ENCODE peak calls at places on chromosome 10, in eight cellular contexts. One of them, this sample, is unnamed.

GRCh38 chr10:76868088-76868949 is 769.3 kb downstream of the KCNMA1 start:
- DNase-seq in esophagus squamous epithelium: no peak
- DNase-seq in mucosa of descending colon: no peak
- DNase-seq in fibroblast of lung: no peak
- DNase-seq in AG04450: no peak
- DNase-seq in foreskin fibroblast: peak
- DNase-seq in brain microvascular endothelial cell: no peak
- DNase-seq in IMR-90: no peak
- DNase-seq in this sample: no peak

GRCh38 chr10:97463363-97464132 is 17.6 kb downstream of the ZDHHC16 start:
- DNase-seq in foreskin fibroblast: peak
- DNase-seq in brain microvascular endothelial cell: peak
- DNase-seq in IMR-90: peak
- DNase-seq in AG04450: no peak
- DNase-seq in esophagus squamous epithelium: no peak
- DNase-seq in fibroblast of lung: peak
- DNase-seq in mucosa of descending colon: no peak
- DNase-seq in this sample: no peak

GRCh38 chr10:21134645-21135395 is 237.7 kb upstream of the NEBL start:
- DNase-seq in esophagus squamous epithelium: no peak
- DNase-seq in IMR-90: no peak
- DNase-seq in fibroblast of lung: peak
- DNase-seq in brain microvascular endothelial cell: no peak
- DNase-seq in AG04450: no peak
- DNase-seq in mucosa of descending colon: no peak
- DNase-seq in foreskin fibroblast: peak
- DNase-seq in this sample: no peak

GRCh38 chr10:129694633-129695356 is 227.8 kb downstream of the MGMT start:
- DNase-seq in brain microvascular endothelial cell: no peak
- DNase-seq in mucosa of descending colon: no peak
- DNase-seq in AG04450: no peak
- DNase-seq in fibroblast of lung: no peak
- DNase-seq in esophagus squamous epithelium: no peak
- DNase-seq in IMR-90: no peak
- DNase-seq in foreskin fibroblast: no peak
- DNase-seq in this sample: no peak

GRCh38 chr10:29828978-29829377 is 194.2 kb upstream of the SVIL start:
- DNase-seq in foreskin fibroblast: no peak
- DNase-seq in AG04450: no peak
- DNase-seq in mucosa of descending colon: no peak
- DNase-seq in fibroblast of lung: no peak
- DNase-seq in brain microvascular endothelial cell: no peak
- DNase-seq in esophagus squamous epithelium: no peak
- DNase-seq in IMR-90: no peak
- DNase-seq in this sample: no peak

GRCh38 chr10:101237080-101237817 is 8.0 kb upstream of the LBX1 start:
- DNase-seq in AG04450: no peak
- DNase-seq in foreskin fibroblast: no peak
- DNase-seq in esophagus squamous epithelium: no peak
- DNase-seq in fibroblast of lung: peak
- DNase-seq in brain microvascular endothelial cell: no peak
- DNase-seq in mucosa of descending colon: no peak
- DNase-seq in IMR-90: no peak
- DNase-seq in this sample: no peak

GRCh38 chr10:20890491-20891337 is 6.4 kb downstream of the NEBL start:
- DNase-seq in esophagus squamous epithelium: no peak
- DNase-seq in brain microvascular endothelial cell: peak
- DNase-seq in AG04450: no peak
- DNase-seq in foreskin fibroblast: peak
- DNase-seq in fibroblast of lung: peak
- DNase-seq in mucosa of descending colon: no peak
- DNase-seq in IMR-90: no peak
- DNase-seq in this sample: no peak

GRCh38 chr10:86757110-86757790 is 831 bp downstream of the BMPR1A start:
- DNase-seq in esophagus squamous epithelium: no peak
- DNase-seq in brain microvascular endothelial cell: peak
- DNase-seq in fibroblast of lung: peak
- DNase-seq in IMR-90: peak
- DNase-seq in mucosa of descending colon: peak
- DNase-seq in foreskin fibroblast: peak
- DNase-seq in AG04450: no peak
- DNase-seq in this sample: peak

GRCh38 chr10:86216886-86217285 is 149.7 kb downstream of the GRID1 start:
- DNase-seq in brain microvascular endothelial cell: no peak
- DNase-seq in mucosa of descending colon: no peak
- DNase-seq in esophagus squamous epithelium: no peak
- DNase-seq in IMR-90: no peak
- DNase-seq in foreskin fibroblast: no peak
- DNase-seq in fibroblast of lung: no peak
- DNase-seq in AG04450: no peak
- DNase-seq in this sample: no peak

GRCh38 chr10:49417311-49418052 is 21.6 kb upstream of the DRGX start:
- DNase-seq in esophagus squamous epithelium: no peak
- DNase-seq in IMR-90: no peak
- DNase-seq in mucosa of descending colon: no peak
- DNase-seq in fibroblast of lung: no peak
- DNase-seq in AG04450: no peak
- DNase-seq in brain microvascular endothelial cell: no peak
- DNase-seq in foreskin fibroblast: no peak
- DNase-seq in this sample: no peak

GRCh38 chr10:69913586-69913985 is 111.9 kb downstream of the COL13A1 start:
- DNase-seq in fibroblast of lung: no peak
- DNase-seq in foreskin fibroblast: no peak
- DNase-seq in brain microvascular endothelial cell: no peak
- DNase-seq in mucosa of descending colon: no peak
- DNase-seq in esophagus squamous epithelium: no peak
- DNase-seq in AG04450: no peak
- DNase-seq in IMR-90: no peak
- DNase-seq in this sample: no peak

GRCh38 chr10:113665806-113666354 is 2.0 kb upstream of the NRAP start:
- DNase-seq in mucosa of descending colon: no peak
- DNase-seq in AG04450: peak
- DNase-seq in esophagus squamous epithelium: no peak
- DNase-seq in foreskin fibroblast: peak
- DNase-seq in IMR-90: peak
- DNase-seq in fibroblast of lung: peak
- DNase-seq in brain microvascular endothelial cell: peak
- DNase-seq in this sample: no peak

GRCh38 chr10:101095550-101096213 is 33.9 kb downstream of the KAZALD1 start:
- DNase-seq in fibroblast of lung: peak
- DNase-seq in foreskin fibroblast: peak
- DNase-seq in mucosa of descending colon: peak
- DNase-seq in AG04450: peak
- DNase-seq in esophagus squamous epithelium: no peak
- DNase-seq in brain microvascular endothelial cell: peak
- DNase-seq in IMR-90: peak
- DNase-seq in this sample: peak

GRCh38 chr10:31288961-31289360 is 30.1 kb upstream of the ZEB1 start:
- DNase-seq in fibroblast of lung: peak
- DNase-seq in esophagus squamous epithelium: no peak
- DNase-seq in IMR-90: peak
- DNase-seq in AG04450: no peak
- DNase-seq in brain microvascular endothelial cell: no peak
- DNase-seq in foreskin fibroblast: peak
- DNase-seq in mucosa of descending colon: no peak
- DNase-seq in this sample: no peak

GRCh38 chr10:125049216-125049903 is 107.4 kb downstream of the ZRANB1 start:
- DNase-seq in mucosa of descending colon: peak
- DNase-seq in IMR-90: no peak
- DNase-seq in AG04450: no peak
- DNase-seq in fibroblast of lung: no peak
- DNase-seq in foreskin fibroblast: no peak
- DNase-seq in brain microvascular endothelial cell: no peak
- DNase-seq in esophagus squamous epithelium: no peak
- DNase-seq in this sample: no peak

GRCh38 chr10:79444243-79445119 is 943 bp downstream of the ZCCHC24 start:
- DNase-seq in brain microvascular endothelial cell: peak
- DNase-seq in mucosa of descending colon: peak
- DNase-seq in foreskin fibroblast: peak
- DNase-seq in IMR-90: peak
- DNase-seq in AG04450: no peak
- DNase-seq in esophagus squamous epithelium: no peak
- DNase-seq in fibroblast of lung: peak
- DNase-seq in this sample: peak

GRCh38 chr10:124560377-124560776 is 98.8 kb downstream of the LHPP start:
- DNase-seq in esophagus squamous epithelium: no peak
- DNase-seq in fibroblast of lung: peak
- DNase-seq in mucosa of descending colon: no peak
- DNase-seq in brain microvascular endothelial cell: peak
- DNase-seq in IMR-90: peak
- DNase-seq in AG04450: peak
- DNase-seq in foreskin fibroblast: peak
- DNase-seq in this sample: no peak

GRCh38 chr10:58462863-58463507 is 49.7 kb upstream of the BICC1 start:
- DNase-seq in mucosa of descending colon: no peak
- DNase-seq in brain microvascular endothelial cell: no peak
- DNase-seq in fibroblast of lung: no peak
- DNase-seq in IMR-90: no peak
- DNase-seq in foreskin fibroblast: no peak
- DNase-seq in esophagus squamous epithelium: no peak
- DNase-seq in AG04450: no peak
- DNase-seq in this sample: no peak

DNA sequence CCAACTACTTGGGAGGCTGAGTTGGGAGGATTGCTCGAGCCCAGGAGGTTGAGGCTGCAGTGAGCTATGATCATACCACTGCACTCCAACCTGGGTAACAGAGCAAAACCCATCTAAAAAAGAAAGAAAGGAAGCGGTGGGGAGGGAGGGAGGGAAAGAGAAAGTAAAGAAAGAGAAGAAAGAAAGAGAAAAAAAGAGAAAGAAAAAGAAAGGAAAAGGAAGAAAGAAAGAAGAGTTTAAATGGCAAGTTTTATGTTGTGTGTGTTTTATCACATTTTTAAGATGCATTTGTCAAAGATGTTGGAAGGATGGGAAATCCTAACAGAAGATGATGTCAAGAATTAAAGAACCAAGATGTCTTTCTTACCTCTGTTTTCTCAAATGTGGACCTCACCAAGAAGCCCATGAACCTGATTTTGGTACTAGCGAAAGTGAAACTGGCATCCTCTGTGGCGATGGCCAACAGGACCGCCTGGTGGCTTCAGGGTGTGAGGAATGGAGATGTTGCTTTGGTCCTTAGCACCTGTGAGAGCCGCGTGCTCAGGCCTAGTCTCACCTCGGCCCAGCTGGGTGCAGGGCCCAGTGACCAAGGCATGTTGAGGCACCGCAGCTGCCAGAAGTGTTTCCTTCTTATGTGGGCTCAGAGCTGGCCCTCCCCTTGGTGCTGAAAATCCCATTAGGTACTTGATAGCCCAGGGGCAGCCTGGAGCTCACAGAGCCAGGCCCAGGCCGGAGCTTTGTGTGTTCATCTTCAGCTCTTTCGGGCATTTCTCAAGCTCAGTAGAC is 9.8 kb downstream of the UCMA start:
- DNase-seq in AG04450: no peak
- DNase-seq in esophagus squamous epithelium: no peak
- DNase-seq in mucosa of descending colon: no peak
- DNase-seq in foreskin fibroblast: no peak
- DNase-seq in fibroblast of lung: no peak
- DNase-seq in brain microvascular endothelial cell: no peak
- DNase-seq in IMR-90: no peak
- DNase-seq in this sample: no peak
- TF ChIP-seq CTCF in AG04450: no peak
- TF ChIP-seq CTCF in esophagus squamous epithelium: no peak
- TF ChIP-seq CTCF in mucosa of descending colon: no peak
- TF ChIP-seq CTCF in foreskin fibroblast: no peak
- TF ChIP-seq CTCF in fibroblast of lung: no peak
- TF ChIP-seq CTCF in brain microvascular endothelial cell: no peak
- TF ChIP-seq CTCF in IMR-90: no peak
- TF ChIP-seq CTCF in this sample: no peak

DNA sequence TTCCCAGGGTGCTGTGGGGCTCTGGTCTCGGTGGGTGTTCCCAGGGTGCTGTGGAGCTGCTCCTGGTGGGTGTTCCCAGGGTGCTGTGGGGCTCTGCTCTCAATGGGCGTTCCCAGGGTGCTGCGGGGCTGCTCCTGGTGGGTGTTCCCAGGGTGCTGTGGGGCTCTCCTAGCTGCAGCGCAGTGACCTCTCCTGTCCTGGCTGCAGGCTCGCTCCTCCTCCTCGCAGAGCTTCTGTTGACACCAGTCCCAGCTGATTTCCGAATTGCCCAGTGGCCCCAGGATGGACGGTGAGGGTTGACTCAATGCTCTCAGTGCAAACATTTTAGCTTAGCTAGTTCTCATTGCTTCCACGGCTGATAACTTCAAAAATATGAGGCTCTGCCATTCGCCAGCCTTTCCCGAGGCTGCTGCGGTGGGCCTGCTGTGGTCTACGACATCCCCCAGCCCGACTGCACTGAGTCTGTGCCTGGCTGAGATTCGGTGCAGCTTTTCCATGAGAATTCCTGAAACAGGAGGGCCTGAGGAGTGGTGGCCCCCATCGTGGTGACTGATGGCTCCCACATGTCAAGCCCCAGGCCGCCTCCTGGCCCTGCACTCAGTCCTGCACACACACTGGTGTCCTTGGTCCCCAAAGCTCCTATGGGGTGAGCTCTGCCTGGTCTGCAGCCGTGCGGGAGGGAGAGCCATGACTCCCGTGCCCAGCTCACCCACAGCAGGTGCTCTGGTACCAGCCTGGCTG is 58.3 kb upstream of the NKX6-2 start:
- DNase-seq in esophagus squamous epithelium: no peak
- DNase-seq in mucosa of descending colon: no peak
- DNase-seq in foreskin fibroblast: no peak
- DNase-seq in IMR-90: no peak
- DNase-seq in fibroblast of lung: no peak
- DNase-seq in AG04450: no peak
- DNase-seq in brain microvascular endothelial cell: no peak
- DNase-seq in this sample: peak
- TF ChIP-seq CTCF in esophagus squamous epithelium: no peak
- TF ChIP-seq CTCF in mucosa of descending colon: no peak
- TF ChIP-seq CTCF in foreskin fibroblast: no peak
- TF ChIP-seq CTCF in IMR-90: no peak
- TF ChIP-seq CTCF in fibroblast of lung: no peak
- TF ChIP-seq CTCF in AG04450: no peak
- TF ChIP-seq CTCF in brain microvascular endothelial cell: no peak
- TF ChIP-seq CTCF in this sample: no peak

GRCh38 chr10:186911-187310 is 51.7 kb downstream of the ZMYND11 start:
- DNase-seq in AG04450: no peak
- DNase-seq in fibroblast of lung: peak
- DNase-seq in esophagus squamous epithelium: no peak
- DNase-seq in foreskin fibroblast: no peak
- DNase-seq in brain microvascular endothelial cell: no peak
- DNase-seq in IMR-90: no peak
- DNase-seq in mucosa of descending colon: no peak
- DNase-seq in this sample: no peak
- TF ChIP-seq CTCF in AG04450: no peak
- TF ChIP-seq CTCF in fibroblast of lung: no peak
- TF ChIP-seq CTCF in esophagus squamous epithelium: no peak
- TF ChIP-seq CTCF in foreskin fibroblast: no peak
- TF ChIP-seq CTCF in brain microvascular endothelial cell: no peak
- TF ChIP-seq CTCF in IMR-90: no peak
- TF ChIP-seq CTCF in mucosa of descending colon: no peak
- TF ChIP-seq CTCF in this sample: no peak

DNA sequence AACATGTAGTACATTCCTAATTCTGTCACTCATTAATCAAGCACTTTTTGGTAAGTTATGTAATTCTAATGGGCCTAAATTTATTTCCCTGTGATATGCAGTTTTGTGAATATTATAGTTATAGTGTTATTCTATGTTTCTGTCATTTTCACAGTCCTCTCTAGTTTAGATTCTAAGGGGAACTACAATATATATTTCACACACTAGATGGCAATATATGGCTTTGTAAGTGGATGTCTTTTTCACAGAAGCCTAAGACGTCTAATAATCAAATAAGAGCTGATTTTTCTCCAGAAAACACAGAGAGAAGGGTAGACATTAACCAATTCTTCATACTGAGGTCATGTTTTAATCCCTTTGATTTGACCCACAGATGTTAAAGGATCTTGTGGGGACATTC is 18.0 kb downstream of the RNLS start:
- DNase-seq in IMR-90: peak
- DNase-seq in mucosa of descending colon: no peak
- DNase-seq in AG04450: no peak
- DNase-seq in foreskin fibroblast: peak
- DNase-seq in esophagus squamous epithelium: no peak
- DNase-seq in brain microvascular endothelial cell: no peak
- DNase-seq in fibroblast of lung: peak
- DNase-seq in this sample: no peak
- TF ChIP-seq CTCF in IMR-90: peak
- TF ChIP-seq CTCF in mucosa of descending colon: no peak
- TF ChIP-seq CTCF in AG04450: peak
- TF ChIP-seq CTCF in foreskin fibroblast: peak
- TF ChIP-seq CTCF in esophagus squamous epithelium: peak
- TF ChIP-seq CTCF in brain microvascular endothelial cell: no peak
- TF ChIP-seq CTCF in fibroblast of lung: peak
- TF ChIP-seq CTCF in this sample: peak

This sample was measured in osteocyte.